ENCODE peak calls at places on chromosomes 12 and 14, in five cellular contexts. I, E, C, M and D are unnamed samples. For H3K4me1 and H3K27me3, the result is how much of the 10 kb centered on the place peaks cover.

GRCh38 chr14:93009471-93010117 is 86.6 kb downstream of the CHGA start:
- DNase-seq in I (peak), E (no peak), C (no peak), M (peak), D (no peak)

GRCh38 chr12:48023386-48023785 is 19.1 kb upstream of the COL2A1 start:
- DNase-seq in I (no peak), E (peak), C (peak), M (no peak), D (no peak)

GRCh38 chr12:120224304-120225199 is 23.6 kb upstream of the RPLP0 start:
- DNase-seq in I (no peak), E (no peak), C (no peak), M (peak), D (peak)

GRCh38 chr12:115752151-115752550 is 525.3 kb downstream of the MED13L start:
- DNase-seq in I (no peak), E (no peak), C (no peak), M (no peak), D (no peak)

GRCh38 chr12:46585854-46586621 is 213.5 kb upstream of the SLC38A2 start:
- DNase-seq in I (no peak), E (peak), C (peak), M (no peak), D (peak)

GRCh38 chr14:67710209-67710608 is 8.5 kb downstream of the RDH12 start:
- DNase-seq in I (no peak), E (peak), C (no peak), M (no peak), D (peak)

GRCh38 chr12:112309797-112310196 is 72.4 kb downstream of the HECTD4 start:
- DNase-seq in I (no peak), E (no peak), C (no peak), M (no peak), D (no peak)

GRCh38 chr12:79938843-79939242 is 3.9 kb upstream of the PPP1R12A start:
- DNase-seq in I (no peak), E (no peak), C (no peak), M (no peak), D (no peak)

GRCh38 chr12:117760990-117761389 is 207.8 kb downstream of the KSR2 start:
- DNase-seq in I (no peak), E (no peak), C (no peak), M (no peak), D (no peak)

GRCh38 chr12:1809606-1810140 is 10.7 kb upstream of the LRTM2 start:
- DNase-seq in I (no peak), E (no peak), C (no peak), M (no peak), D (no peak)
- H3K4me1 ChIP-seq in I (under half), E (under half), C (under half), M (under half), D (under half)

DNA sequence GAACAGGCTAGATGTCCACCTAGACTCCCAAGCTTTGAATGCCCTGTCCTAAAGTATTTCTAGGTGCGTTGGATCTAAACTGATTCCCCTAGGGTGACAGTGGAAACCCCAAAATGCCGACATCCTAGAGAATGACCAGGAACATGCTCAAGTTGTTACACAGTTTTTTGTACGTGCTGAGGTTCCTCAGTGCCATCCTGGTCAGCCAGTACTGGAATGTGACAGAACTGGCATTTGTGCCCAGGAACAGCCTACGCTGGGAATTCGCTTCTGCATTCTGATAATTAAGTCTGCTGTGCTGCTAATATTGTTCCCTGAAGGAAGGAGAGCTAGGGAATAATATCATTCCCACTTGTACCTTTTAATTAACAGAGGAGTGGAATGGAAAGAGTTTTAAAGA is 40.3 kb downstream of the BORCS5 start:
- DNase-seq in I (no peak), E (no peak), C (no peak), M (no peak), D (no peak)
- H3K27ac ChIP-seq in I (peak), E (no peak), C (no peak), M (no peak), D (no peak)

GRCh38 chr14:105200641-105201040 is 19.5 kb upstream of the NUDT14 start:
- DNase-seq in I (no peak), E (no peak), C (no peak), M (no peak), D (no peak)

GRCh38 chr14:105198588-105198987 is 17.5 kb upstream of the NUDT14 start:
- DNase-seq in I (no peak), E (no peak), C (no peak), M (no peak), D (no peak)

GRCh38 chr14:105197274-105197673 is 16.2 kb upstream of the NUDT14 start:
- DNase-seq in I (no peak), E (peak), C (no peak), M (no peak), D (no peak)

GRCh38 chr14:105200074-105200473 is 19.0 kb upstream of the NUDT14 start:
- DNase-seq in I (no peak), E (no peak), C (no peak), M (no peak), D (no peak)

GRCh38 chr14:105199093-105199492 is 18.0 kb upstream of the NUDT14 start:
- DNase-seq in I (no peak), E (no peak), C (no peak), M (no peak), D (no peak)
- H3K27me3 ChIP-seq in I (under half), E (under half), C (under half), M (under half), D (under half)

GRCh38 chr12:122225683-122226365 is at the start of gene DIABLO:
- DNase-seq in I (peak), E (peak), C (peak), M (peak), D (peak)
- H3K4me1 ChIP-seq in I (under half), E (under half), C (under half), M (under half), D (under half)

GRCh38 chr14:62654641-62655040 is 390.6 kb downstream of the KCNH5 start:
- DNase-seq in I (no peak), E (no peak), C (no peak), M (no peak), D (no peak)
- H3K27ac ChIP-seq in I (no peak), E (peak), C (no peak), M (no peak), D (no peak)

GRCh38 chr12:5073054-5073453 is 29.4 kb downstream of the KCNA5 start:
- DNase-seq in I (no peak), E (no peak), C (no peak), M (no peak), D (no peak)

GRCh38 chr12:5076761-5077160 is 33.1 kb downstream of the KCNA5 start:
- DNase-seq in I (no peak), E (no peak), C (no peak), M (no peak), D (no peak)

GRCh38 chr12:5072326-5072725 is 28.6 kb downstream of the KCNA5 start:
- DNase-seq in I (no peak), E (no peak), C (no peak), M (no peak), D (no peak)

GRCh38 chr12:5071496-5071895 is 27.8 kb downstream of the KCNA5 start:
- DNase-seq in I (no peak), E (no peak), C (no peak), M (no peak), D (no peak)

DNA sequence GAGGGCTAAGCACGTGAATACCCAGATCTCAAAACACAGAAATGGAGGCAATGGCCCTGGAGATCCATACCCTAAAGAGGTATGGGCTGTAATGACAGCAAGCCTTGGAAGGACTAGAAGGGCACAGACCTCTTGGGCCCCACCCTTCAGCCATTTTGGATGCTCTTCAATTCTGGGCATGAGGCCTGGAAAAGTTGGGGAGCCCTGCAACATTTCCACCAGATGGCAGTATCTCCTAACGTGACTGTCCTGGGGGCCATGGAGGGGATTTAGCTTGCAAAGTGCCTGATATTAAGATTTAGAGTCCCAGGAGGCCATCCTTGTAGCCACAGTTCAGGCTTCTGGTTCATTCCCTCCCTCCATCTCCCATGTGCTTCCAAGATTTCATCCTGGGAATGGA is 30.2 kb downstream of the KCNA5 start:
- DNase-seq in I (no peak), E (peak), C (no peak), M (no peak), D (peak)
- H3K27me3 ChIP-seq in I (under half), E (under half), C (under half), M (under half), D (under half)